ENCODE peak calls at places on chromosomes 16 and 17, in seven cellular contexts. Y is progenitor cell of endocrine pancreas; V is CD8-positive, alpha-beta T cell; K is head of caudate nucleus; W is WERI-Rb-1; F is myocyte; U is stimulated activated naive CD4-positive, alpha-beta T cell. H is an unnamed sample.

GRCh38 chr17:76658387-76658705 is 14.8 kb upstream of the ST6GALNAC1 start:
- DNase-seq in Y (no peak), W (no peak), V (no peak), U (no peak), K (no peak), F (no peak), H (no peak)

GRCh38 chr17:46795379-46795952 is 23.0 kb downstream of the WNT3 start:
- DNase-seq in V (no peak), F (no peak), U (no peak), W (no peak), Y (no peak), K (no peak), H (no peak)

GRCh38 chr17:27670791-27671590 is 40.0 kb downstream of the LGALS9 start:
- DNase-seq in F (no peak), W (no peak), K (no peak), V (no peak), U (no peak), Y (no peak), H (peak; percentile 47)

GRCh38 chr16:81625544-81626152 is 153.4 kb upstream of the PLCG2 start:
- DNase-seq in W (no peak), K (peak; percentile 46), U (no peak), V (no peak), Y (no peak), F (peak; percentile 69), H (no peak)

GRCh38 chr17:78497115-78497540 is 80.1 kb downstream of the DNAH17 start:
- DNase-seq in U (peak; percentile 47), W (peak; percentile 94), F (peak; percentile 84), V (peak; percentile 17), Y (peak; percentile 55), K (peak; percentile 87), H (peak; percentile 88)

GRCh38 chr17:82019905-82020873 is 2.5 kb downstream of the CENPX start:
- DNase-seq in V (peak; percentile 48), W (peak; percentile 91), Y (peak; percentile 65), U (peak; percentile 30), K (peak; percentile 56), F (no peak), H (peak; percentile 75)

GRCh38 chr17:37737081-37737480 is 7.8 kb downstream of the HNF1B start:
- DNase-seq in F (no peak), W (no peak), U (no peak), V (no peak), K (no peak), Y (no peak), H (no peak)

GRCh38 chr17:65547253-65547670 is 14.2 kb downstream of the AXIN2 start:
- DNase-seq in V (no peak), K (no peak), U (peak; percentile 42), W (no peak), F (peak; percentile 82), Y (no peak), H (peak; percentile 75)

GRCh38 chr17:7356779-7357178 is 1.8 kb downstream of the TMEM95 start:
- DNase-seq in K (peak; percentile 51), Y (no peak), V (no peak), U (no peak), F (no peak), W (no peak), H (no peak)

GRCh38 chr16:57013268-57013667 is 23.9 kb downstream of the NLRC5 start:
- DNase-seq in U (no peak), V (no peak), Y (no peak), F (no peak), K (no peak), W (no peak), H (no peak)

GRCh38 chr16:48117217-48118105 is 38.3 kb downstream of the ABCC12 start:
- DNase-seq in K (peak; percentile 59), W (peak; percentile 91), U (peak; percentile 13), Y (peak; percentile 85), F (peak; percentile 39), V (peak; percentile 32), H (peak; percentile 81)

GRCh38 chr16:50025544-50025931 is 513 bp downstream of the CNEP1R1 start:
- DNase-seq in W (peak; percentile 12), Y (no peak), U (peak; percentile 59), K (no peak), F (peak; percentile 17), V (peak; percentile 2), H (no peak)

GRCh38 chr16:11205754-11206459 is 50.1 kb downstream of the SOCS1 start:
- DNase-seq in V (no peak), F (peak; percentile 29), K (no peak), U (no peak), W (peak; percentile 47), Y (no peak), H (no peak)

GRCh38 chr17:5672815-5673430 is 88.6 kb upstream of the NLRP1 start:
- DNase-seq in W (no peak), V (no peak), K (no peak), F (no peak), U (no peak), Y (no peak), H (no peak)

GRCh38 chr17:34584805-34585416 is 5.5 kb downstream of the TMEM132E start:
- DNase-seq in W (peak; percentile 43), Y (no peak), F (peak; percentile 6), U (peak; percentile 18), V (no peak), K (no peak), H (no peak)

GRCh38 chr17:46046957-46047356 is 47.9 kb downstream of the STH start:
- DNase-seq in U (no peak), K (no peak), V (no peak), Y (no peak), W (no peak), F (no peak), H (no peak)

GRCh38 chr17:19876524-19877161 is 8.9 kb upstream of the ULK2 start:
- DNase-seq in F (peak; percentile 21), Y (no peak), W (no peak), K (peak; percentile 50), V (peak; percentile 44), U (peak; percentile 74), H (no peak)

GRCh38 chr17:81435636-81436293 is 40.5 kb downstream of the BAHCC1 start:
- DNase-seq in W (no peak), F (peak; percentile 56), V (no peak), U (no peak), K (no peak), Y (no peak), H (no peak)

GRCh38 chr16:54444851-54445523 is 158.4 kb upstream of the IRX3 start:
- DNase-seq in W (no peak), F (peak; percentile 82), V (no peak), U (no peak), K (no peak), Y (no peak), H (no peak)

GRCh38 chr16:59067207-59067606 is 333.1 kb upstream of the GOT2 start:
- DNase-seq in F (no peak), Y (no peak), W (no peak), U (no peak), V (no peak), K (peak; percentile 28), H (no peak)

GRCh38 chr17:48472485-48473281 is 42.7 kb upstream of the SKAP1 start:
- DNase-seq in U (no peak), K (no peak), V (peak; percentile 11), F (peak; percentile 76), W (no peak), Y (no peak), H (no peak)

GRCh38 chr16:17777461-17777863 is 306.7 kb upstream of the XYLT1 start:
- DNase-seq in V (no peak), F (no peak), K (peak; percentile 31), Y (no peak), U (no peak), W (no peak), H (no peak)

GRCh38 chr16:86025706-86026105 is 126.7 kb downstream of the IRF8 start:
- DNase-seq in K (no peak), F (no peak), W (no peak), U (no peak), V (no peak), Y (no peak), H (no peak)

GRCh38 chr16:8795818-8796217 is 1.6 kb downstream of the TMEM186 start:
- DNase-seq in U (no peak), K (no peak), Y (no peak), W (no peak), V (no peak), F (no peak), H (no peak)

GRCh38 chr16:89805136-89805905 is 11.1 kb downstream of the FANCA start:
- DNase-seq in V (no peak), Y (no peak), W (peak; percentile 77), F (peak; percentile 9), K (no peak), U (no peak), H (no peak)

GRCh38 chr16:85571813-85572619 is 41.1 kb upstream of the GSE1 start:
- DNase-seq in U (no peak), V (no peak), Y (no peak), W (no peak), F (no peak), K (no peak), H (no peak)

GRCh38 chr17:6941989-6942388 is 53.9 kb upstream of the ALOX12 start:
- DNase-seq in Y (no peak), V (no peak), U (no peak), F (no peak), K (no peak), W (no peak), H (no peak)

GRCh38 chr17:36992701-36993100 is 43.9 kb downstream of the AATF start:
- DNase-seq in V (no peak), F (no peak), U (no peak), K (no peak), Y (no peak), W (no peak), H (no peak)

GRCh38 chr16:7318661-7319060 is 14.0 kb upstream of the RBFOX1 start:
- DNase-seq in V (no peak), Y (no peak), F (peak; percentile 49), K (no peak), U (no peak), W (no peak), H (no peak)

GRCh38 chr16:55330726-55331647 is 7.0 kb downstream of the IRX6 start:
- DNase-seq in F (no peak), Y (no peak), U (no peak), V (no peak), W (no peak), K (no peak), H (no peak)

GRCh38 chr16:48433849-48434530 is 48.8 kb upstream of the SIAH1 start:
- DNase-seq in F (no peak), U (no peak), K (no peak), W (no peak), Y (no peak), V (no peak), H (no peak)

GRCh38 chr17:75996665-75997590 is 3.7 kb upstream of the CDK3 start:
- DNase-seq in K (peak; percentile 28), W (no peak), Y (no peak), U (peak; percentile 22), F (peak; percentile 16), V (no peak), H (peak; percentile 41)

GRCh38 chr16:29911676-29912010 is 11.4 kb downstream of the ASPHD1 start:
- DNase-seq in Y (no peak), K (no peak), F (no peak), U (no peak), V (no peak), W (no peak), H (no peak)

GRCh38 chr17:81902023-81902652 is at the start of gene NPB:
- DNase-seq in U (no peak), Y (no peak), F (peak; percentile 24), K (no peak), W (no peak), V (no peak), H (peak; percentile 30)

GRCh38 chr16:380837-381787 is 666 bp downstream of the PGAP6 start:
- DNase-seq in F (no peak), K (no peak), V (no peak), W (no peak), U (peak; percentile 55), Y (no peak), H (peak; percentile 54)

GRCh38 chr16:88781140-88782077 is 3.6 kb downstream of the PIEZO1 start:
- DNase-seq in V (no peak), Y (no peak), K (peak; percentile 33), F (no peak), W (no peak), U (peak; percentile 58), H (no peak)

GRCh38 chr16:15856901-15857778 is at the start of gene MYH11:
- DNase-seq in U (no peak), V (no peak), K (no peak), W (no peak), Y (no peak), F (no peak), H (no peak)

GRCh38 chr16:88337021-88337420 is 45.7 kb upstream of the ZNF469 start:
- DNase-seq in K (no peak), U (no peak), Y (no peak), F (no peak), V (no peak), W (no peak), H (no peak)